ENCODE peak calls at places on chromosome 15, in four cellular contexts. B is GM12878, T is WTC11, K is SK-N-SH. F is an unnamed sample.

GRCh38 chr15:57589276-57590073 is 2.2 kb upstream of the MYZAP start:
- DNase-seq in B (no peak), T (no peak), K (no peak), F (no peak)

GRCh38 chr15:81023483-81024264 is 23.0 kb downstream of the TLNRD1 start:
- DNase-seq in B (peak), T (no peak), K (no peak), F (no peak)

GRCh38 chr15:41660235-41661077 is at the start of gene MGA:
- DNase-seq in B (peak), T (peak), K (peak), F (peak)

GRCh38 chr15:52698514-52698913 is 19.3 kb upstream of the ATOSA start:
- DNase-seq in B (no peak), T (no peak), K (no peak), F (no peak)

GRCh38 chr15:79953951-79954444 is 17.0 kb downstream of the BCL2A1 start:
- DNase-seq in B (no peak), T (no peak), K (no peak), F (no peak)

GRCh38 chr15:77497108-77497737 is 76.5 kb downstream of the HMG20A start:
- DNase-seq in B (no peak), T (peak), K (peak), F (no peak)

GRCh38 chr15:36108539-36108938 is 470.9 kb upstream of the CDIN1 start:
- DNase-seq in B (no peak), T (no peak), K (no peak), F (no peak)

GRCh38 chr15:62124176-62124952 is 40.7 kb downstream of the C2CD4B start:
- DNase-seq in B (no peak), T (no peak), K (no peak), F (no peak)

GRCh38 chr15:64050281-64051092 is 4.2 kb upstream of the DAPK2 start:
- DNase-seq in B (no peak), T (no peak), K (peak), F (no peak)

GRCh38 chr15:37900286-37901221 is 33.9 kb upstream of the TMCO5A start:
- DNase-seq in B (no peak), T (no peak), K (no peak), F (no peak)

GRCh38 chr15:98904466-98905048 is 103.0 kb downstream of the PGPEP1L start:
- DNase-seq in B (no peak), T (peak), K (peak), F (peak)

GRCh38 chr15:68464451-68465090 is 32.6 kb upstream of the ITGA11 start:
- DNase-seq in B (no peak), T (no peak), K (no peak), F (no peak)

GRCh38 chr15:63870403-63871209 is 36.9 kb upstream of the HERC1 start:
- DNase-seq in B (no peak), T (peak), K (no peak), F (peak)

GRCh38 chr15:40300367-40300766 is 7.4 kb downstream of the PLCB2 start:
- DNase-seq in B (no peak), T (no peak), K (no peak), F (no peak)

GRCh38 chr15:100095896-100096600 is 245.7 kb downstream of the ADAMTS17 start:
- DNase-seq in B (no peak), T (no peak), K (no peak), F (no peak)

GRCh38 chr15:99955532-99955931 is 222.3 kb upstream of the LYSMD4 start:
- DNase-seq in B (no peak), T (no peak), K (no peak), F (no peak)

GRCh38 chr15:76177491-76178040 is 117.8 kb downstream of the TMEM266 start:
- DNase-seq in B (no peak), T (no peak), K (no peak), F (no peak)

GRCh38 chr15:94470492-94470891 is 239.1 kb downstream of the MCTP2 start:
- DNase-seq in B (no peak), T (no peak), K (no peak), F (no peak)

GRCh38 chr15:35724626-35725025 is 178.7 kb upstream of the DPH6 start:
- DNase-seq in B (no peak), T (no peak), K (no peak), F (no peak)

GRCh38 chr15:91919014-91919534 is 65.6 kb downstream of the SLCO3A1 start:
- DNase-seq in B (no peak), T (no peak), K (no peak), F (no peak)

GRCh38 chr15:51341366-51342248 is at the start of gene GLDN:
- DNase-seq in B (no peak), T (peak), K (peak), F (no peak)

GRCh38 chr15:83998486-83998885 is 237.1 kb upstream of the GOLGA6L4 start:
- DNase-seq in B (no peak), T (no peak), K (no peak), F (no peak)

GRCh38 chr15:83992356-83993031 is 243.1 kb upstream of the GOLGA6L4 start:
- DNase-seq in B (peak), T (no peak), K (no peak), F (no peak)

GRCh38 chr15:83991163-83991562 is 244.4 kb upstream of the GOLGA6L4 start:
- DNase-seq in B (no peak), T (no peak), K (no peak), F (no peak)

GRCh38 chr15:83999396-84000120 is 236.0 kb upstream of the GOLGA6L4 start:
- DNase-seq in B (no peak), T (no peak), K (no peak), F (no peak)

DNA sequence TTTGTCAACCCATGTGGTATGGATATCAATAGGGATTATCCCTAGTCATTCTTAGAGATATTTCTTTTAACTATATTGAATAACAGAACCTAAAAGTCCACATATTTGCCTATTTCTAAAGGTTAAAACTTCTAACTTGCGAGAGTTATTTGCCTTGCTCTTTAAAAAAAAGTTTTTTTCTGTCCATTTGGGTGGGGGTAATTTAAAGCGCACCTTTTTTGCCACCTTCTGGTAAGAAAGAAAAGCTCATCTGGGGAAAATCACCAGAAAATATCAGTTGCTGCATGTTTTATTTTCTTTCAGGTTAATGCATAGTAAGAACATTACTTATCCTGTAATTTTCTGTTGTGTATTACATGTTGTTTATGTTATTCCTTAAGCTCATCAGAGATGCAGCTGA is 242.0 kb upstream of the GOLGA6L4 start:
- DNase-seq in B (no peak), T (no peak), K (no peak), F (no peak)
- TF ChIP-seq CTCF in B (peak), T (no peak), K (no peak), F (no peak)

DNA sequence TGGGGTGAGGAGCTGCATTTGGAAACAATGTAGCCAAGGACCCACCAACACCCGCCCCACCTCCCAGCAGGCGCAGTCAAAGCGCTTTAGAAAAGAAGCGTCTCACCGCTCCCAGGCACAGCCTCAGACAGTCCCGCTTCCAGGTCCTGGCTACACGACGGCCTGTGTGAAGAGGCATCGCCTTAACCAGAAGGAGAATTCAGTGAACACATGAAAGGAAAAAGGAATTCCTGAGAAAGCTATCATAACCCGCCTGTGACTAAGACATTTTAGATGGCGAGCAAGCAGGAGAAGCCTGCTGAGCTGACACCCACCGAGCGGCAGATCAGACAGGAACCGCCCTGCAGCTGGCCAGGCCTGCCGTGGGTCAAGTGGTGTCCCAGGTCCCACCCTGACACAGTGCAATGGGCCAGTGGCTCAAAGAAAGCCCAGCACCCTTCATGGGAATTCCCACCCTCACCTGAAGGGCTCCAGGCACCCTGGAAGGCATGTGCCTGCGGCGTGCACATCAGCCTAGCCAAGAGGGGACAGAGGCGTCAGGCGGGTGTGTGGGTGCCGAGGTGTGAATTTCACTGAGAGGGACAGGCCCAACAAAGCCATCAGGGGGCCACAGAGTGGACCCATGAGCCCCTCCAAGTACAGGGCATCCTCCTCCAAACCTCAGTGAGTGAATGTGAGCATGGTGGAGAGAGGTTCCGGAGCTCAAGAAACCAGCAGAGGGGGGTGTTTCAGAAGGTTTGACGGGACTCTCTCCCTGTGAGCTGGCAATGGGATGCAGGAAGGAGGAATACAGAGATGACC is 144.8 kb downstream of the NSMCE3 start:
- DNase-seq in B (no peak), T (no peak), K (no peak), F (peak)
- TF ChIP-seq USF1 in B (no peak), T (no peak), K (no peak), F (no peak)

DNA sequence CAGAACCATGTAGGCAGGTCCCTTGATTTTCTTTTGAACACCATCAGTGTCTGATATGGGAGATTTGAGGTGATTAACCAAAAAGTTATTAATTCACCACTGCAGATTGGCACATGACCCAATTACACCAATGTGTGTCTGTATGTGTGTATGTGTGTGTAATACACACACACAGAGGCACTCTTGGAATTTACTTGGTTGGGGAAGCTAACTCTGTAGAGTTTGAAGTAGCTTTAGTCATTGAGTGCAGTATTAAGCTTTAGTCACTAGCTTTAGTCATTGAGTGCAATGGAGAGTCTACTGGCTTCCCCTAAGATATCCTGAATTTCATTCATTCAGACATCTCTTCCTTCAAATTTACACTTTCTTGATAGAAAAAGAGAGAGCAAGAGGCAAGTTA is 109.4 kb upstream of the C15orf61 start:
- DNase-seq in B (no peak), T (no peak), K (no peak), F (no peak)
- TF ChIP-seq CTCF in B (no peak), T (no peak), K (no peak), F (no peak)

DNA sequence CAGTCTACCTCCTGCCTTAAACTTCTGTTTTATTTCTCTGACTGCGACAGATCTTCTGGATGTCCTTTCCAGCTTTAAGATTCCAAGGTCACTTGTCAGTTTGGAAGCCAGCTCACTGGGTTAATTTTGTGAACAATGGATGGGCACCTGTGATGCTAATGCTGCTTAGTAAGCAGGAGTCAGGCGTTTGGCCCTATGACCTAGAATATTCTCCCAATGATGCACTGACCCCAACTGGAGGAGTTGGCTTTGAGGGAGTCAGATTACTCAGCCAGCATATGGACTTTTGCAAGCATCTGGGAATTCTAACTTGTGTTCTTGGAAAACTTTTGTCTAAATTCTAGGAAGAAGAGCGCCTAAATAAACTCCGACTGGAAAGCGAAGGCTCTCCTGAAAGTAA is 28.1 kb downstream of the HACD3 start:
- DNase-seq in B (no peak), T (no peak), K (no peak), F (no peak)
- TF ChIP-seq USF1 in B (no peak), T (no peak), K (no peak), F (no peak)

GRCh38 chr15:49906976-49907375 is 212.1 kb downstream of the ATP8B4 start:
- DNase-seq in B (no peak), T (no peak), K (no peak), F (no peak)
- TF ChIP-seq CTCF in B (no peak), T (no peak), K (no peak), F (no peak)

DNA sequence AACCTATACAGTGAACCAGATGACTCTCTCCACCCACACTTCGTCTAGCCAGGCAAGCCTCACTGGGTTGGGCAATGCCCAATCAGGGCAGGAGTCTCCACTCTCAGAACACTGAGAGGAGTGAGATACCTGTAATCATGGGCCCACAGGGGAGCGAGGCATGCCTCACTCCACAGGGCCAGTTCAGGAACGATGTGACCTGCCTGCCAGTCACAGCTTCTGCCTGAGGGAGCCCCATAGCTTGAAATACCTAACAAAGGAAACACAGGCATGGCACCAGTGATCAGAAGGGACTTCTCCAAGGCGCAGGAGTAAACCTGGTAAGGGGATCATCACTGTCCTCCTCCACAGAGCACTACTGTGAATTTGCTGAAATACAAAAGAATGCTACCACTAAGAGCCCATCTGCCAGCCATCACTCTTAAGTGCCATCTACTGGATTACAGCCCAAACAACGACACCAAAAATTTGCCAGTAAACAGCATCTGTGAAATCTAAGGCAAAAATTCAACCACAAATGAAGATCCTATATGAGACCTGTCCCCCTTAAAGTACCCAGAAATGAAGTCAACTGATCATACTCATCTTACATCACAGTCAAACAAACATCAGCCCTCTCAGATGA is 689.9 kb upstream of the SEMA6D start:
- DNase-seq in B (no peak), T (no peak), K (peak), F (no peak)
- TF ChIP-seq USF1 in B (no peak), T (no peak), K (no peak), F (no peak)

GRCh38 chr15:25178835-25179672 is 224.3 kb downstream of the SNRPN start:
- DNase-seq in B (no peak), T (peak), K (no peak), F (no peak)

GRCh38 chr15:25179673-25180511 is 225.1 kb downstream of the SNRPN start:
- DNase-seq in B (no peak), T (peak), K (no peak), F (no peak)

GRCh38 chr15:25182098-25182478 is 227.3 kb downstream of the SNRPN start:
- DNase-seq in B (no peak), T (peak), K (no peak), F (no peak)

GRCh38 chr15:25181290-25182097 is 226.7 kb downstream of the SNRPN start:
- DNase-seq in B (no peak), T (peak), K (no peak), F (no peak)

DNA sequence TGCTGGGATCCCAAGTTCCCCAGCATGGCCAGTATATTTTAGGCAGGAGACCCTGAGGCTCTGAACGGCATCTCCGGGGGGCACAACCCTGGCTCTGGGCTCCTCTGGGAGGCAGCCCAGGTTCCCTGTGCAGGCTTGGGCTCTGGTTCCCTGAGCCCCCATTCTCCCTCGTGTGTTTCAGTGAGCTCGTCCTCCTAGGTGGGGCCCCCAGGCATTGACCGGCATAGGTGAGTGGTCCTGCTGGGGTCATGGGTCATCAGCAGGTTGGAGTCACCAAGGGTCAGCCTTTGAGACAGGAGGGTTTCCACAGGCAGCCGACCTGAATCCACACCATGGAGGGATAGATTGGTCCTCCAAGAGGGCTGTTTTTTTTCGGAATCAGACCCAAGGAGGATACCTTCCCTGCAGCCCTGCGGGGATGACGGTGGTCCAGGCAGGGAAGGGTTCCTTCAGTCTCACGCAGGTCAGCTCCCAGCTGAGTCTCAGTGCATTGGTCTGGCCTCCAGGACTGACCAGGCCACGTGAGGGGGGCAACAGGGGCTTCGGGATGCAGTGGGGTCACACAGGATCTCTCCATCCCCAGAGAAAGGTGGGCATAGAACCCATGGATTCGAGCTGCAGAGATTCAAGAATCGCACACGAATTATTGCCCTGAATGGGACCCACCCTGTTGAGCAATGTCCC is 226.0 kb downstream of the SNRPN start:
- DNase-seq in B (no peak), T (peak), K (no peak), F (no peak)
- TF ChIP-seq CTCF in B (no peak), T (no peak), K (no peak), F (no peak)

GRCh38 chr15:78714890-78715289 is 73.9 kb upstream of the CHRNB4 start:
- DNase-seq in B (no peak), T (no peak), K (no peak), F (no peak)
- TF ChIP-seq USF1 in B (no peak), T (no peak), K (no peak), F (peak)

GRCh38 chr15:49430046-49430445 is 7.0 kb downstream of the FGF7 start:
- DNase-seq in B (no peak), T (no peak), K (no peak), F (no peak)
- TF ChIP-seq CTCF in B (no peak), T (no peak), K (no peak), F (no peak)

F was measured in K562.